ENCODE peak calls at places on chromosomes 7 and 10, in five cellular contexts. Y is activated T-helper 1 cell treated with anti-CD3 and anti-CD28 coated beads, Interleukin-2, amount 50 U/mL, for 16 hours; J is COR-L47; I is activated gamma-delta T cell; U is EH. X is an unnamed sample.

GRCh38 chr10:119203006-119203405 is 4.4 kb upstream of the GRK5 start:
- DNase-seq in Y (no peak), J (no peak), I (no peak), U (peak), X (peak)

GRCh38 chr7:5279734-5280133 is 3.0 kb upstream of the SLC29A4 start:
- DNase-seq in Y (no peak), J (no peak), I (no peak), U (no peak), X (no peak)

GRCh38 chr10:117736655-117737054 is 194.1 kb downstream of the EMX2 start:
- DNase-seq in Y (no peak), J (no peak), I (no peak), U (no peak), X (peak)

GRCh38 chr7:37287093-37287492 is 161.6 kb downstream of the ELMO1 start:
- DNase-seq in Y (no peak), J (peak), I (no peak), U (no peak), X (no peak)

GRCh38 chr10:120586471-120586872 is 129.4 kb downstream of the PLPP4 start:
- DNase-seq in Y (no peak), J (no peak), I (no peak), U (peak), X (peak)

GRCh38 chr7:95886501-95887090 is 114.2 kb downstream of the DYNC1I1 start:
- DNase-seq in Y (no peak), J (peak), I (no peak), U (peak), X (peak)

GRCh38 chr10:71868192-71868697 is 17.2 kb upstream of the PSAP start:
- DNase-seq in Y (no peak), J (no peak), I (no peak), U (peak), X (peak)

GRCh38 chr10:80501913-80502521 is 35.7 kb upstream of the SH2D4B start:
- DNase-seq in Y (no peak), J (no peak), I (no peak), U (peak), X (no peak)

GRCh38 chr7:105849122-105849855 is 27.1 kb downstream of the ATXN7L1 start:
- DNase-seq in Y (peak), J (no peak), I (no peak), U (peak), X (peak)

GRCh38 chr7:101832681-101833375 is 15.4 kb downstream of the CUX1 start:
- DNase-seq in Y (no peak), J (no peak), I (no peak), U (no peak), X (no peak)

GRCh38 chr7:146094356-146094755 is 22.2 kb upstream of the CNTNAP2 start:
- DNase-seq in Y (no peak), J (no peak), I (no peak), U (no peak), X (no peak)

GRCh38 chr7:129990403-129991192 is 37.8 kb upstream of the UBE2H start:
- DNase-seq in Y (no peak), J (no peak), I (no peak), U (peak), X (peak)

GRCh38 chr10:125158528-125159485 is 1.6 kb downstream of the CTBP2 start:
- DNase-seq in Y (no peak), J (no peak), I (peak), U (peak), X (peak)

GRCh38 chr7:114358911-114359310 is 55.7 kb upstream of the FOXP2 start:
- DNase-seq in Y (no peak), J (no peak), I (no peak), U (no peak), X (no peak)

GRCh38 chr7:157482517-157483120 is 145.8 kb downstream of the DNAJB6 start:
- DNase-seq in Y (no peak), J (no peak), I (no peak), U (no peak), X (no peak)

GRCh38 chr10:118592675-118593330 is 2.6 kb downstream of the PRLHR start:
- DNase-seq in Y (no peak), J (peak), I (no peak), U (no peak), X (no peak)

GRCh38 chr7:5382281-5383041 is 41.2 kb downstream of the TNRC18 start:
- DNase-seq in Y (no peak), J (peak), I (no peak), U (peak), X (peak)

GRCh38 chr7:159030490-159031134 is 114.1 kb downstream of the VIPR2 start:
- DNase-seq in Y (no peak), J (peak), I (no peak), U (no peak), X (peak)

GRCh38 chr7:157923903-157924630 is 587.3 kb downstream of the DNAJB6 start:
- DNase-seq in Y (no peak), J (no peak), I (no peak), U (no peak), X (no peak)

GRCh38 chr7:1284743-1285458 is 52.2 kb downstream of the UNCX start:
- DNase-seq in Y (no peak), J (no peak), I (no peak), U (no peak), X (no peak)

GRCh38 chr7:42945821-42946615 is 13.8 kb downstream of the MRPL32 start:
- DNase-seq in Y (no peak), J (no peak), I (no peak), U (peak), X (peak)

GRCh38 chr7:142804715-142805114 is 33.9 kb downstream of the PRSS2 start:
- DNase-seq in Y (no peak), J (no peak), I (no peak), U (no peak), X (no peak)

GRCh38 chr10:30819306-30820190 is 190.0 kb upstream of the LYZL2 start:
- DNase-seq in Y (no peak), J (no peak), I (no peak), U (peak), X (peak)

GRCh38 chr10:118349235-118349634 is 7.1 kb upstream of the FAM204A start:
- DNase-seq in Y (no peak), J (no peak), I (no peak), U (no peak), X (no peak)

GRCh38 chr7:127903913-127904705 is 127.1 kb downstream of the LRRC4 start:
- DNase-seq in Y (no peak), J (no peak), I (no peak), U (no peak), X (peak)

GRCh38 chr10:14063531-14064317 is 267.0 kb downstream of the FRMD4A start:
- DNase-seq in Y (no peak), J (no peak), I (no peak), U (peak), X (peak)